ENCODE peak calls at places on chromosome 18, in five cellular contexts. Q is glomerular endothelial cell; R is stimulated activated CD4-positive, alpha-beta T cell treated with anti-CD3 and anti-CD28 coated beads, Interleukin-15, amount 100 ng/mL, for 1 hour; G is stimulated activated naive CD8-positive, alpha-beta T cell treated with anti-CD3 and anti-CD28 coated beads, Interleukin-15, amount 100 ng/mL, for 72 hours; Y is cardiac fibroblast. S is an unnamed sample.
A peak's percentile ranks its signal among the peaks of the same experiment; 100 is the strongest.

GRCh38 chr18:6855767-6856166 is 126.3 kb downstream of the ARHGAP28 start:
- DNase-seq in Q (no peak), R (no peak), G (no peak), Y (no peak), S (no peak)

GRCh38 chr18:3498705-3499451 is 48.9 kb downstream of the TGIF1 start:
- DNase-seq in Q (no peak), R (no peak), G (peak; percentile 16), Y (peak; percentile 47), S (peak; percentile 1)

GRCh38 chr18:79583426-79583825 is 96.2 kb upstream of the CTDP1 start:
- DNase-seq in Q (no peak), R (no peak), G (no peak), Y (no peak), S (no peak)

GRCh38 chr18:2459886-2460285 is 111.4 kb downstream of the METTL4 start:
- DNase-seq in Q (no peak), R (no peak), G (no peak), Y (no peak), S (no peak)

GRCh38 chr18:8367217-8367988 is 241.8 kb upstream of the RAB12 start:
- DNase-seq in Q (no peak), R (no peak), G (peak; percentile 20), Y (peak; percentile 11), S (peak; percentile 1)

GRCh38 chr18:45066868-45067267 is 386.2 kb downstream of the SETBP1 start:
- DNase-seq in Q (no peak), R (no peak), G (no peak), Y (peak; percentile 30), S (no peak)

GRCh38 chr18:48713302-48713701 is 174.5 kb downstream of the CTIF start:
- DNase-seq in Q (no peak), R (no peak), G (no peak), Y (peak; percentile 75), S (no peak)

GRCh38 chr18:58998421-58999203 is 133.9 kb downstream of the ZNF532 start:
- DNase-seq in Q (no peak), R (no peak), G (no peak), Y (peak; percentile 86), S (no peak)

GRCh38 chr18:59026831-59027410 is 112.8 kb upstream of the SEC11C start:
- DNase-seq in Q (no peak), R (no peak), G (no peak), Y (no peak), S (no peak)

GRCh38 chr18:75875559-75875958 is 448.1 kb upstream of the SMIM21 start:
- DNase-seq in Q (no peak), R (no peak), G (no peak), Y (no peak), S (no peak)

GRCh38 chr18:58538604-58539386 is 90.1 kb downstream of the ALPK2 start:
- DNase-seq in Q (no peak), R (no peak), G (no peak), Y (no peak), S (no peak)

GRCh38 chr18:76621782-76622495 is 126.9 kb upstream of the ZNF516 start:
- DNase-seq in Q (no peak), R (no peak), G (no peak), Y (peak; percentile 75), S (no peak)

GRCh38 chr18:23703057-23703986 is 14.1 kb downstream of the LAMA3 start:
- DNase-seq in Q (peak; percentile 58), R (no peak), G (no peak), Y (peak; percentile 78), S (no peak)

GRCh38 chr18:2976218-2976617 is 36.7 kb downstream of the LPIN2 start:
- DNase-seq in Q (no peak), R (no peak), G (no peak), Y (no peak), S (no peak)

GRCh38 chr18:30271716-30272115 is 770.8 kb downstream of the DSC3 start:
- DNase-seq in Q (no peak), R (no peak), G (no peak), Y (no peak), S (no peak)

GRCh38 chr18:32469190-32469611 is 1.5 kb downstream of the GAREM1 start:
- DNase-seq in Q (no peak), R (no peak), G (peak; percentile 2), Y (peak; percentile 59), S (no peak)

GRCh38 chr18:6414723-6415362 is at the start of gene L3MBTL4:
- DNase-seq in Q (no peak), R (no peak), G (peak; percentile 2), Y (no peak), S (no peak)

S was measured in T-cell.